ENCODE peak calls at places on chromosomes 12 and 14, in four cellular contexts. R is GM12865; F is activated T-helper 1 cell treated with anti-CD3 and anti-CD28 coated beads, Interleukin-12 subunit alpha, Interleukin-12 subunit beta, Interleukin-2, Interleukin-4 antibody, amounts not matched to agents 30 ng/mL and 10 ng/mL and 1 ng/mL, durations not matched to agents 14 hours and 24 hours and 36 hours; Q is lung. W is an unnamed sample.

GRCh38 chr12:68094645-68095395 is 64.7 kb downstream of the IFNG start:
- DNase-seq in R (no peak), F (no peak), Q (no peak), W (no peak)

GRCh38 chr12:67452119-67452805 is 183.1 kb downstream of the CAND1 start:
- DNase-seq in R (peak), F (no peak), Q (no peak), W (no peak)

GRCh38 chr12:2644678-2645405 is 149.9 kb upstream of the FKBP4 start:
- DNase-seq in R (no peak), F (no peak), Q (no peak), W (no peak)

GRCh38 chr14:69052181-69052601 is 73.1 kb upstream of the ACTN1 start:
- DNase-seq in R (no peak), F (no peak), Q (no peak), W (no peak)

GRCh38 chr12:130826151-130826801 is 12.8 kb downstream of the STX2 start:
- DNase-seq in R (peak), F (peak), Q (peak), W (peak)

GRCh38 chr14:83707056-83707455 is 1822.9 kb upstream of the FLRT2 start:
- DNase-seq in R (no peak), F (no peak), Q (no peak), W (no peak)

GRCh38 chr14:105369653-105370040 is 28.7 kb upstream of the TEX22 start:
- DNase-seq in R (no peak), F (no peak), Q (no peak), W (no peak)

GRCh38 chr14:30928462-30928861 is 54.1 kb downstream of the COCH start:
- DNase-seq in R (peak), F (no peak), Q (no peak), W (no peak)

GRCh38 chr12:56836800-56837663 is 73.9 kb downstream of the HSD17B6 start:
- DNase-seq in R (peak), F (no peak), Q (peak), W (no peak)

GRCh38 chr12:100268835-100269564 is 2.0 kb downstream of the SCYL2 start:
- DNase-seq in R (no peak), F (no peak), Q (no peak), W (no peak)

GRCh38 chr14:58455593-58456265 is 28.2 kb downstream of the KIAA0586 start:
- DNase-seq in R (no peak), F (no peak), Q (no peak), W (no peak)

GRCh38 chr14:74257078-74257987 is 18.1 kb downstream of the VSX2 start:
- DNase-seq in R (peak), F (peak), Q (peak), W (peak)

GRCh38 chr14:54651649-54652048 is 84.7 kb downstream of the SAMD4A start:
- DNase-seq in R (no peak), F (no peak), Q (no peak), W (no peak)

GRCh38 chr14:97697772-97698171 is 900.6 kb downstream of the VRK1 start:
- DNase-seq in R (peak), F (peak), Q (no peak), W (no peak)

GRCh38 chr14:61528591-61529021 is 166.7 kb upstream of the HIF1A start:
- DNase-seq in R (peak), F (no peak), Q (no peak), W (no peak)

GRCh38 chr14:55804198-55804553 is 224.2 kb downstream of the KTN1 start:
- DNase-seq in R (no peak), F (no peak), Q (no peak), W (no peak)

GRCh38 chr14:68306934-68307758 is 485.7 kb downstream of the ZFP36L1 start:
- DNase-seq in R (no peak), F (no peak), Q (no peak), W (no peak)

GRCh38 chr14:69611264-69612013 is at the start of gene SUSD6:
- DNase-seq in R (peak), F (peak), Q (peak), W (peak)

GRCh38 chr12:122895757-122896636 is at the start of gene VPS37B:
- DNase-seq in R (peak), F (peak), Q (peak), W (peak)

GRCh38 chr12:4417471-4417870 is 28.1 kb downstream of the FGF6 start:
- DNase-seq in R (no peak), F (no peak), Q (no peak), W (no peak)

GRCh38 chr12:121784460-121784859 is 9.0 kb downstream of the RHOF start:
- DNase-seq in R (no peak), F (no peak), Q (no peak), W (no peak)

GRCh38 chr14:42110167-42110566 is 503.5 kb downstream of the LRFN5 start:
- DNase-seq in R (peak), F (no peak), Q (no peak), W (no peak)

GRCh38 chr12:22731231-22731630 is 106.3 kb downstream of the ETNK1 start:
- DNase-seq in R (no peak), F (no peak), Q (no peak), W (no peak)

GRCh38 chr12:75578546-75578945 is 67.1 kb upstream of the KRR1 start:
- DNase-seq in R (no peak), F (no peak), Q (no peak), W (no peak)

GRCh38 chr14:100438678-100439592 is 115.8 kb downstream of the SLC25A47 start:
- DNase-seq in R (no peak), F (no peak), Q (peak), W (no peak)

GRCh38 chr12:77786675-77787074 is 44.0 kb upstream of the NAV3 start:
- DNase-seq in R (no peak), F (no peak), Q (no peak), W (no peak)

GRCh38 chr14:68621400-68622365 is 171.2 kb downstream of the ZFP36L1 start:
- DNase-seq in R (no peak), F (no peak), Q (no peak), W (peak)

GRCh38 chr14:95931384-95931783 is 54.8 kb downstream of the TUNAR start:
- DNase-seq in R (no peak), F (no peak), Q (no peak), W (no peak)